ENCODE peak calls at places on chromosomes 16 and 17, in ten cellular contexts. One of them, this sample, is unnamed.
A peak's percentile ranks its signal among the peaks of the same experiment; 100 is the strongest.

GRCh38 chr17:82859431-82860403 is 19.9 kb upstream of the ZNF750 start:
- DNase-seq in CD4-positive, alpha-beta memory T cell: peak; percentile 77
- DNase-seq in CD8-positive, alpha-beta T cell: peak; percentile 63
- DNase-seq in SK-N-SH: no peak
- DNase-seq in right lobe of liver: no peak
- DNase-seq in fibroblast of lung: peak; percentile 86
- DNase-seq in heart left ventricle: no peak
- DNase-seq in small intestine: peak; percentile 37
- DNase-seq in foreskin keratinocyte: no peak
- DNase-seq in suprapubic skin: no peak
- DNase-seq in this sample: peak; percentile 76

GRCh38 chr17:76266244-76266938 is 1.2 kb downstream of the UBALD2 start:
- DNase-seq in SK-N-SH: peak; percentile 50
- DNase-seq in suprapubic skin: no peak
- DNase-seq in foreskin keratinocyte: no peak
- DNase-seq in small intestine: no peak
- DNase-seq in CD4-positive, alpha-beta memory T cell: peak; percentile 57
- DNase-seq in fibroblast of lung: peak; percentile 32
- DNase-seq in right lobe of liver: no peak
- DNase-seq in CD8-positive, alpha-beta T cell: no peak
- DNase-seq in heart left ventricle: no peak
- DNase-seq in this sample: no peak

GRCh38 chr16:29805232-29806095 is 865 bp upstream of the MAZ start:
- DNase-seq in small intestine: peak; percentile 96
- DNase-seq in foreskin keratinocyte: peak; percentile 92
- DNase-seq in right lobe of liver: peak; percentile 99
- DNase-seq in SK-N-SH: peak; percentile 96
- DNase-seq in CD4-positive, alpha-beta memory T cell: peak; percentile 99
- DNase-seq in CD8-positive, alpha-beta T cell: peak; percentile 96
- DNase-seq in suprapubic skin: peak; percentile 99
- DNase-seq in heart left ventricle: peak; percentile 98
- DNase-seq in fibroblast of lung: peak; percentile 98
- DNase-seq in this sample: peak; percentile 99

GRCh38 chr16:86086471-86086870 is 187.5 kb downstream of the IRF8 start:
- DNase-seq in SK-N-SH: no peak
- DNase-seq in CD8-positive, alpha-beta T cell: no peak
- DNase-seq in CD4-positive, alpha-beta memory T cell: no peak
- DNase-seq in heart left ventricle: no peak
- DNase-seq in suprapubic skin: peak; percentile 55
- DNase-seq in small intestine: no peak
- DNase-seq in foreskin keratinocyte: no peak
- DNase-seq in right lobe of liver: no peak
- DNase-seq in fibroblast of lung: no peak
- DNase-seq in this sample: no peak

GRCh38 chr16:3071655-3072054 is 6.2 kb downstream of the IL32 start:
- DNase-seq in fibroblast of lung: no peak
- DNase-seq in heart left ventricle: no peak
- DNase-seq in right lobe of liver: no peak
- DNase-seq in CD8-positive, alpha-beta T cell: no peak
- DNase-seq in small intestine: no peak
- DNase-seq in foreskin keratinocyte: no peak
- DNase-seq in CD4-positive, alpha-beta memory T cell: no peak
- DNase-seq in suprapubic skin: no peak
- DNase-seq in SK-N-SH: no peak
- DNase-seq in this sample: no peak

GRCh38 chr17:38464251-38464722 is 36.0 kb downstream of the ARHGAP23 start:
- DNase-seq in heart left ventricle: peak; percentile 75
- DNase-seq in SK-N-SH: peak; percentile 83
- DNase-seq in right lobe of liver: peak; percentile 49
- DNase-seq in fibroblast of lung: peak; percentile 34
- DNase-seq in CD8-positive, alpha-beta T cell: no peak
- DNase-seq in CD4-positive, alpha-beta memory T cell: no peak
- DNase-seq in small intestine: no peak
- DNase-seq in foreskin keratinocyte: no peak
- DNase-seq in suprapubic skin: no peak
- DNase-seq in this sample: no peak

GRCh38 chr17:68134731-68135130 is 99.2 kb downstream of the KPNA2 start:
- DNase-seq in right lobe of liver: no peak
- DNase-seq in CD4-positive, alpha-beta memory T cell: no peak
- DNase-seq in fibroblast of lung: no peak
- DNase-seq in CD8-positive, alpha-beta T cell: no peak
- DNase-seq in suprapubic skin: no peak
- DNase-seq in foreskin keratinocyte: no peak
- DNase-seq in heart left ventricle: no peak
- DNase-seq in SK-N-SH: no peak
- DNase-seq in small intestine: no peak
- DNase-seq in this sample: no peak

GRCh38 chr17:65455972-65456343 is 105.5 kb downstream of the AXIN2 start:
- DNase-seq in SK-N-SH: peak; percentile 58
- DNase-seq in fibroblast of lung: no peak
- DNase-seq in heart left ventricle: no peak
- DNase-seq in suprapubic skin: no peak
- DNase-seq in CD4-positive, alpha-beta memory T cell: no peak
- DNase-seq in small intestine: peak; percentile 40
- DNase-seq in foreskin keratinocyte: no peak
- DNase-seq in CD8-positive, alpha-beta T cell: peak; percentile 10
- DNase-seq in right lobe of liver: peak; percentile 58
- DNase-seq in this sample: no peak

GRCh38 chr17:36653374-36653773 is 52.0 kb downstream of the MRM1 start:
- DNase-seq in fibroblast of lung: no peak
- DNase-seq in heart left ventricle: no peak
- DNase-seq in foreskin keratinocyte: no peak
- DNase-seq in right lobe of liver: no peak
- DNase-seq in small intestine: no peak
- DNase-seq in CD8-positive, alpha-beta T cell: no peak
- DNase-seq in suprapubic skin: no peak
- DNase-seq in SK-N-SH: no peak
- DNase-seq in CD4-positive, alpha-beta memory T cell: no peak
- DNase-seq in this sample: no peak

GRCh38 chr17:36657390-36657762 is 56.0 kb downstream of the MRM1 start:
- DNase-seq in right lobe of liver: no peak
- DNase-seq in foreskin keratinocyte: no peak
- DNase-seq in heart left ventricle: no peak
- DNase-seq in fibroblast of lung: no peak
- DNase-seq in CD4-positive, alpha-beta memory T cell: no peak
- DNase-seq in CD8-positive, alpha-beta T cell: no peak
- DNase-seq in small intestine: no peak
- DNase-seq in suprapubic skin: no peak
- DNase-seq in SK-N-SH: no peak
- DNase-seq in this sample: no peak

GRCh38 chr17:36661688-36662087 is 60.3 kb downstream of the MRM1 start:
- DNase-seq in CD4-positive, alpha-beta memory T cell: no peak
- DNase-seq in heart left ventricle: peak; percentile 33
- DNase-seq in suprapubic skin: no peak
- DNase-seq in fibroblast of lung: no peak
- DNase-seq in SK-N-SH: no peak
- DNase-seq in foreskin keratinocyte: no peak
- DNase-seq in small intestine: no peak
- DNase-seq in CD8-positive, alpha-beta T cell: no peak
- DNase-seq in right lobe of liver: no peak
- DNase-seq in this sample: no peak

GRCh38 chr17:36661047-36661666 is 59.8 kb downstream of the MRM1 start:
- DNase-seq in SK-N-SH: peak; percentile 72
- DNase-seq in right lobe of liver: no peak
- DNase-seq in foreskin keratinocyte: no peak
- DNase-seq in small intestine: no peak
- DNase-seq in fibroblast of lung: no peak
- DNase-seq in heart left ventricle: peak; percentile 17
- DNase-seq in CD8-positive, alpha-beta T cell: no peak
- DNase-seq in CD4-positive, alpha-beta memory T cell: no peak
- DNase-seq in suprapubic skin: no peak
- DNase-seq in this sample: no peak

GRCh38 chr17:36657763-36658490 is 56.5 kb downstream of the MRM1 start:
- DNase-seq in small intestine: no peak
- DNase-seq in heart left ventricle: no peak
- DNase-seq in CD8-positive, alpha-beta T cell: peak; percentile 17
- DNase-seq in suprapubic skin: no peak
- DNase-seq in fibroblast of lung: peak; percentile 12
- DNase-seq in SK-N-SH: peak; percentile 64
- DNase-seq in right lobe of liver: no peak
- DNase-seq in CD4-positive, alpha-beta memory T cell: no peak
- DNase-seq in foreskin keratinocyte: no peak
- DNase-seq in this sample: no peak
- H3K27me3 ChIP-seq in small intestine: no peaks in the 10 kb centered on the region
- H3K27me3 ChIP-seq in heart left ventricle: peaks cover 56% of the 10 kb centered on the region
- H3K27me3 ChIP-seq in CD8-positive, alpha-beta T cell: peaks cover 6% of the 10 kb centered on the region
- H3K27me3 ChIP-seq in suprapubic skin: peaks cover 71% of the 10 kb centered on the region
- H3K27me3 ChIP-seq in fibroblast of lung: peaks cover 42% of the 10 kb centered on the region
- H3K27me3 ChIP-seq in SK-N-SH: no peaks in the 10 kb centered on the region
- H3K27me3 ChIP-seq in right lobe of liver: peaks cover 6% of the 10 kb centered on the region
- H3K27me3 ChIP-seq in CD4-positive, alpha-beta memory T cell: peaks cover 10% of the 10 kb centered on the region
- H3K27me3 ChIP-seq in foreskin keratinocyte: peaks cover 90% of the 10 kb centered on the region
- H3K27me3 ChIP-seq in this sample: peaks cover 2% of the 10 kb centered on the region

GRCh38 chr16:68640972-68641371 is 4.1 kb upstream of the CDH3 start:
- DNase-seq in foreskin keratinocyte: peak; percentile 82
- DNase-seq in fibroblast of lung: peak; percentile 80
- DNase-seq in small intestine: peak; percentile 38
- DNase-seq in CD4-positive, alpha-beta memory T cell: no peak
- DNase-seq in suprapubic skin: no peak
- DNase-seq in SK-N-SH: no peak
- DNase-seq in heart left ventricle: no peak
- DNase-seq in CD8-positive, alpha-beta T cell: no peak
- DNase-seq in right lobe of liver: no peak
- DNase-seq in this sample: no peak

GRCh38 chr16:68643847-68644246 is 1.3 kb upstream of the CDH3 start:
- DNase-seq in small intestine: no peak
- DNase-seq in right lobe of liver: no peak
- DNase-seq in foreskin keratinocyte: no peak
- DNase-seq in SK-N-SH: no peak
- DNase-seq in fibroblast of lung: no peak
- DNase-seq in suprapubic skin: no peak
- DNase-seq in heart left ventricle: no peak
- DNase-seq in CD4-positive, alpha-beta memory T cell: no peak
- DNase-seq in CD8-positive, alpha-beta T cell: no peak
- DNase-seq in this sample: no peak

GRCh38 chr16:68642047-68642435 is 3.1 kb upstream of the CDH3 start:
- DNase-seq in fibroblast of lung: no peak
- DNase-seq in heart left ventricle: no peak
- DNase-seq in CD8-positive, alpha-beta T cell: no peak
- DNase-seq in CD4-positive, alpha-beta memory T cell: no peak
- DNase-seq in SK-N-SH: no peak
- DNase-seq in foreskin keratinocyte: no peak
- DNase-seq in suprapubic skin: no peak
- DNase-seq in small intestine: no peak
- DNase-seq in right lobe of liver: no peak
- DNase-seq in this sample: no peak

GRCh38 chr16:68643227-68643626 is 1.9 kb upstream of the CDH3 start:
- DNase-seq in heart left ventricle: no peak
- DNase-seq in fibroblast of lung: no peak
- DNase-seq in CD8-positive, alpha-beta T cell: no peak
- DNase-seq in SK-N-SH: no peak
- DNase-seq in right lobe of liver: no peak
- DNase-seq in CD4-positive, alpha-beta memory T cell: no peak
- DNase-seq in foreskin keratinocyte: no peak
- DNase-seq in suprapubic skin: no peak
- DNase-seq in small intestine: no peak
- DNase-seq in this sample: no peak

DNA sequence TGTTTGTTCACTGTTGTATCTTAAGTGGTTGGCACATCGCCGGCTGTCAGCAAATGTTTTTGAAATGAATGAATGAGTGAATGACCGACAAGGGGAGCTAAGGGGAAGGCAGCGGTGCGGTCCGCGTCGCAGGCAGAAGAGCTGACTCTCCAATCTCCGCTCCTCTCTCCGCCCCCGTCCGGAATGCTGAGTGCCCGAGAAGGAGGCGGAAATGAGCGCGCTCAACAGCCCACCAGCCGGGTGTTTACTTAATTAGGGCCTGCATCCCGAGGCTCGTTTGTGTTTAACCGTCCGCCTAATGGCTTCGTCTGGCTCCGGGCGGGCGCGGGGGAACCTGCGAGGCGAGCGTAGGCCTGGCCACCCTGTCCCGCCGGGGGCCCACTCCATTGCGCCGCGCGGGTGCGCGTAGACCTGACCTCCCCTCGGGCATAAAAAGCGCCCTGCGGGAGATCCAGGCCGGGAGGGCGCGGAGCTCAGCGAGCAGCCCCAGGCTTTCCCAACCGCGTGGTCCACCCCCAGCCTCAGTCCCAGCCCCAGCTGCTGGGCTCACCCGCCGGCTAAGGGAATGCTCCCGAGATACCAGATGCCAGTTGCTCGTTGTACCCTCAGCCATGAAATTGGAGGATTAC is 2.6 kb upstream of the CDH3 start:
- DNase-seq in CD4-positive, alpha-beta memory T cell: no peak
- DNase-seq in right lobe of liver: no peak
- DNase-seq in small intestine: no peak
- DNase-seq in foreskin keratinocyte: no peak
- DNase-seq in heart left ventricle: no peak
- DNase-seq in fibroblast of lung: peak; percentile 64
- DNase-seq in suprapubic skin: no peak
- DNase-seq in CD8-positive, alpha-beta T cell: no peak
- DNase-seq in SK-N-SH: peak; percentile 72
- DNase-seq in this sample: no peak
- H3K27me3 ChIP-seq in CD4-positive, alpha-beta memory T cell: peaks cover 35% of the 10 kb centered on the region
- H3K27me3 ChIP-seq in right lobe of liver: peaks cover 25% of the 10 kb centered on the region
- H3K27me3 ChIP-seq in small intestine: peaks cover under 1% of the 10 kb centered on the region
- H3K27me3 ChIP-seq in foreskin keratinocyte: no peaks in the 10 kb centered on the region
- H3K27me3 ChIP-seq in heart left ventricle: peaks cover 43% of the 10 kb centered on the region
- H3K27me3 ChIP-seq in fibroblast of lung: peaks cover 25% of the 10 kb centered on the region
- H3K27me3 ChIP-seq in suprapubic skin: peaks cover 46% of the 10 kb centered on the region
- H3K27me3 ChIP-seq in CD8-positive, alpha-beta T cell: peaks cover 24% of the 10 kb centered on the region
- H3K27me3 ChIP-seq in SK-N-SH: peaks cover 33% of the 10 kb centered on the region
- H3K27me3 ChIP-seq in this sample: peaks cover 4% of the 10 kb centered on the region

DNA sequence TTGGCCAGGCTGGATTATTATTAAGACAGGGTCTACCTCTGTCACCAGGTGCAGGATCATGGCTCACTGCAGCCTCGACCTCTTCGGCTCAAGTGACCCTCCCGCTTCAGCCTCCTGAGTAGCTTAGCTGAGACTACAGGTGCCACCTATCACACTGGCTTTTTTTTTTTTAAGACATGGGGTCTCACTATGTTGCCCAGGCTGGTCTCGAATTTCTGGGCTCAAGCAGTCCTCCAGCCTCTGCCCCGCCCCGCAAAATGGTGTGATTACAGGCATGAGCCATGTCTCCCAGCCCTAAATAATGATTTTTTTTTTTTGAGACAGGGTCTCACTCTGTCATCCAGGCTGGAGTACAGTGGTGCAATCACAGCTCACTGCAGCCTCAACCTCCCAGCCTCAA is 5.8 kb downstream of the OVCA2 start:
- DNase-seq in small intestine: no peak
- DNase-seq in right lobe of liver: no peak
- DNase-seq in foreskin keratinocyte: no peak
- DNase-seq in SK-N-SH: no peak
- DNase-seq in heart left ventricle: no peak
- DNase-seq in CD4-positive, alpha-beta memory T cell: no peak
- DNase-seq in suprapubic skin: no peak
- DNase-seq in fibroblast of lung: no peak
- DNase-seq in CD8-positive, alpha-beta T cell: no peak
- DNase-seq in this sample: no peak
- H3K27me3 ChIP-seq in small intestine: peaks cover 3% of the 10 kb centered on the region
- H3K27me3 ChIP-seq in right lobe of liver: no peaks in the 10 kb centered on the region
- H3K27me3 ChIP-seq in foreskin keratinocyte: peaks cover 21% of the 10 kb centered on the region
- H3K27me3 ChIP-seq in SK-N-SH: no peaks in the 10 kb centered on the region
- H3K27me3 ChIP-seq in heart left ventricle: no peaks in the 10 kb centered on the region
- H3K27me3 ChIP-seq in CD4-positive, alpha-beta memory T cell: no peaks in the 10 kb centered on the region
- H3K27me3 ChIP-seq in suprapubic skin: peaks cover 12% of the 10 kb centered on the region
- H3K27me3 ChIP-seq in fibroblast of lung: no peaks in the 10 kb centered on the region
- H3K27me3 ChIP-seq in CD8-positive, alpha-beta T cell: no peaks in the 10 kb centered on the region
- H3K27me3 ChIP-seq in this sample: no peaks in the 10 kb centered on the region

GRCh38 chr16:89827383-89828198 is 684 bp upstream of the SPIRE2 start:
- DNase-seq in right lobe of liver: peak; percentile 85
- DNase-seq in suprapubic skin: no peak
- DNase-seq in SK-N-SH: peak; percentile 79
- DNase-seq in small intestine: peak; percentile 67
- DNase-seq in CD8-positive, alpha-beta T cell: no peak
- DNase-seq in fibroblast of lung: peak; percentile 56
- DNase-seq in foreskin keratinocyte: peak; percentile 45
- DNase-seq in CD4-positive, alpha-beta memory T cell: no peak
- DNase-seq in heart left ventricle: no peak
- DNase-seq in this sample: no peak

GRCh38 chr16:89828199-89828869 is at the start of gene SPIRE2:
- DNase-seq in small intestine: peak; percentile 72
- DNase-seq in CD4-positive, alpha-beta memory T cell: peak; percentile 73
- DNase-seq in suprapubic skin: no peak
- DNase-seq in foreskin keratinocyte: peak; percentile 14
- DNase-seq in right lobe of liver: peak; percentile 74
- DNase-seq in SK-N-SH: peak; percentile 95
- DNase-seq in fibroblast of lung: peak; percentile 69
- DNase-seq in heart left ventricle: peak; percentile 85
- DNase-seq in CD8-positive, alpha-beta T cell: peak; percentile 72
- DNase-seq in this sample: peak; percentile 61

GRCh38 chr16:89828870-89829629 is 775 bp downstream of the SPIRE2 start:
- DNase-seq in heart left ventricle: no peak
- DNase-seq in suprapubic skin: no peak
- DNase-seq in SK-N-SH: no peak
- DNase-seq in CD4-positive, alpha-beta memory T cell: no peak
- DNase-seq in CD8-positive, alpha-beta T cell: no peak
- DNase-seq in small intestine: no peak
- DNase-seq in fibroblast of lung: no peak
- DNase-seq in foreskin keratinocyte: no peak
- DNase-seq in right lobe of liver: no peak
- DNase-seq in this sample: no peak

GRCh38 chr16:89831810-89832328 is 3.6 kb downstream of the SPIRE2 start:
- DNase-seq in foreskin keratinocyte: no peak
- DNase-seq in small intestine: no peak
- DNase-seq in SK-N-SH: no peak
- DNase-seq in CD4-positive, alpha-beta memory T cell: no peak
- DNase-seq in right lobe of liver: no peak
- DNase-seq in fibroblast of lung: no peak
- DNase-seq in CD8-positive, alpha-beta T cell: no peak
- DNase-seq in heart left ventricle: no peak
- DNase-seq in suprapubic skin: no peak
- DNase-seq in this sample: no peak

DNA sequence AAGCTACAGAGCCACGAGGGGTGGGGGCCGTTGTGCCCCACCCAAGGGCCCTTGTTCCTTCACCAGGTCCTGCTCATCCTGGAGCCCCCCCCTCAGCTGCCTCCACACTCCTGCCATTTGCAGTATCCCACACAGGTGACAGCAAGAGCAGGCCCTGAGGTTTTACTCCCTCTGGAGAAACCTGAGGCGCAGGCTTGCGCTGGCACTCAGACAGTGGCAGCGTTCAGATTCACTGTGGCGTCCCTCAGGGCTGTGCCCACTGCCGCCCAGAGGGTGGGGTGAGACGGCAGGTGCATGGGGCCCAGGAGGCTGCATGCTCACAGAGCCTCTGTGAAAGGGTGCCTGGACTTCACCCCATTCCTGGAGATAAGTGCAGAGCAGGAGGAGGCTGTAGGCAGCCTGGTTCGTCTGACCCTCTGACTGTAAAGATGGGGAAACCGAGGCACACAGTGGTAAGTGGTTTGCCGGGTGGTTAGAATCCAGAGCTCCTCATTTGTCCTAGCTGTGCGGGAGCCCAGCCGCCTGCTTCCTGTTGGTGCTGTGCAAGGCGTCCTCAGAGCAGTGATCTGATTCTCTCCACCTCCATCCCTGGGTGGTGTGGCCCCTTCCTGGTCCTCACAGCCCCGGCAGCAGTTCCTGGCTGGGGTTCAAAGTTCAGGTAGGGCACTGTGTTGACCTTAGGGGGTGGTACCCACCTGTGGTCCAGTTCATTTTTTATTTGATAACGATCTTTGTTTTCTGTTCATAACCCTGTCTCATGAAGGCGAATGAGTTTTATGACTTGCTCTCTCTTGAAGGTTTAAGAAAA is 1.6 kb downstream of the SPIRE2 start:
- DNase-seq in SK-N-SH: no peak
- DNase-seq in small intestine: peak; percentile 72
- DNase-seq in fibroblast of lung: no peak
- DNase-seq in right lobe of liver: no peak
- DNase-seq in suprapubic skin: no peak
- DNase-seq in CD4-positive, alpha-beta memory T cell: no peak
- DNase-seq in heart left ventricle: no peak
- DNase-seq in foreskin keratinocyte: no peak
- DNase-seq in CD8-positive, alpha-beta T cell: no peak
- DNase-seq in this sample: no peak
- H3K27me3 ChIP-seq in SK-N-SH: no peaks in the 10 kb centered on the region
- H3K27me3 ChIP-seq in small intestine: no peaks in the 10 kb centered on the region
- H3K27me3 ChIP-seq in fibroblast of lung: no peaks in the 10 kb centered on the region
- H3K27me3 ChIP-seq in right lobe of liver: no peaks in the 10 kb centered on the region
- H3K27me3 ChIP-seq in suprapubic skin: no peaks in the 10 kb centered on the region
- H3K27me3 ChIP-seq in CD4-positive, alpha-beta memory T cell: peaks cover 15% of the 10 kb centered on the region
- H3K27me3 ChIP-seq in heart left ventricle: no peaks in the 10 kb centered on the region
- H3K27me3 ChIP-seq in foreskin keratinocyte: no peaks in the 10 kb centered on the region
- H3K27me3 ChIP-seq in CD8-positive, alpha-beta T cell: peaks cover 4% of the 10 kb centered on the region
- H3K27me3 ChIP-seq in this sample: no peaks in the 10 kb centered on the region